ENCODE peak calls at places on chromosomes 3 and 15, in seven cellular contexts. M, G, C, I, J, Z and K are unnamed samples.
A peak's percentile ranks its signal among the peaks of the same experiment; 100 is the strongest.

GRCh38 chr15:77327168-77327567 is 92.7 kb downstream of the PEAK1 start:
- DNase-seq in J (no peak), M (no peak), G (no peak), C (no peak), Z (no peak), I (no peak), K (no peak)

GRCh38 chr3:153442799-153443487 is 280.9 kb downstream of the RAP2B start:
- DNase-seq in M (no peak), J (no peak), G (no peak), I (no peak), Z (peak; percentile 33), C (no peak), K (no peak)

GRCh38 chr15:50562735-50563640 is 16.5 kb upstream of the USP50 start:
- DNase-seq in J (no peak), C (no peak), Z (no peak), M (no peak), I (peak; percentile 17), G (no peak), K (peak; percentile 4)

GRCh38 chr15:98896802-98897732 is 110.5 kb downstream of the PGPEP1L start:
- DNase-seq in G (peak; percentile 86), Z (peak; percentile 97), J (no peak), I (peak; percentile 100), C (no peak), M (no peak), K (peak; percentile 100)

GRCh38 chr3:184583345-184584000 is 21.9 kb downstream of the EPHB3 start:
- DNase-seq in Z (peak; percentile 29), M (no peak), J (no peak), C (no peak), I (peak; percentile 23), G (no peak), K (no peak)

GRCh38 chr3:157441102-157441622 is 4.5 kb downstream of the PTX3 start:
- DNase-seq in I (no peak), C (no peak), M (no peak), Z (no peak), G (no peak), J (no peak), K (no peak)

GRCh38 chr15:81126887-81127286 is 7.2 kb upstream of the CFAP161 start:
- DNase-seq in M (no peak), C (no peak), Z (no peak), J (no peak), I (no peak), G (no peak), K (peak; percentile 41)

GRCh38 chr15:48592929-48593328 is 52.6 kb downstream of the FBN1 start:
- DNase-seq in C (no peak), G (no peak), I (no peak), J (no peak), M (no peak), Z (no peak), K (no peak)

GRCh38 chr3:138082085-138082991 is 33.1 kb downstream of the DZIP1L start:
- DNase-seq in Z (peak; percentile 77), I (peak; percentile 92), C (no peak), J (no peak), M (no peak), G (peak; percentile 71), K (peak; percentile 93)

GRCh38 chr15:56261854-56262509 is 18.3 kb upstream of the RFX7 start:
- DNase-seq in C (no peak), J (no peak), I (no peak), G (no peak), Z (no peak), M (no peak), K (no peak)

GRCh38 chr3:164306042-164306441 is 772.3 kb downstream of the SI start:
- DNase-seq in J (no peak), I (no peak), G (no peak), Z (no peak), M (no peak), C (no peak), K (no peak)

GRCh38 chr15:63870403-63871209 is 36.9 kb upstream of the HERC1 start:
- DNase-seq in J (no peak), G (peak; percentile 89), I (peak; percentile 89), M (peak; percentile 76), C (peak; percentile 57), Z (peak; percentile 83), K (peak; percentile 85)

GRCh38 chr15:95365615-95366107 is 964.8 kb upstream of the NR2F2 start:
- DNase-seq in J (no peak), I (peak; percentile 84), G (peak; percentile 32), C (peak; percentile 8), M (no peak), Z (no peak), K (peak; percentile 83)

GRCh38 chr3:56022619-56023018 is 445.6 kb downstream of the ERC2 start:
- DNase-seq in I (no peak), M (no peak), Z (no peak), J (no peak), C (no peak), G (no peak), K (no peak)

GRCh38 chr15:42728975-42729374 is 8.0 kb downstream of the CDAN1 start:
- DNase-seq in Z (no peak), I (no peak), G (no peak), J (no peak), C (no peak), M (peak; percentile 49), K (no peak)

GRCh38 chr15:55909036-55909811 is 84.2 kb downstream of the NEDD4 start:
- DNase-seq in C (no peak), Z (peak; percentile 6), I (peak; percentile 57), M (no peak), J (no peak), G (no peak), K (peak; percentile 70)

GRCh38 chr3:129855454-129856419 is 37.8 kb downstream of the TMCC1 start:
- DNase-seq in J (no peak), G (no peak), I (peak; percentile 43), M (no peak), C (no peak), Z (peak; percentile 22), K (peak; percentile 68)

GRCh38 chr3:5314897-5315296 is 127.4 kb downstream of the EDEM1 start:
- DNase-seq in Z (no peak), C (no peak), I (no peak), G (no peak), M (no peak), J (no peak), K (no peak)

GRCh38 chr15:66721501-66721937 is 19.5 kb downstream of the SMAD6 start:
- DNase-seq in Z (peak; percentile 98), C (no peak), I (no peak), M (no peak), G (peak; percentile 61), J (no peak), K (peak; percentile 30)

GRCh38 chr3:16865335-16865734 is 19.4 kb upstream of the PLCL2 start:
- DNase-seq in C (no peak), M (no peak), G (no peak), Z (no peak), J (no peak), I (no peak), K (no peak)

GRCh38 chr3:187684880-187685279 is 14.7 kb upstream of the SST start:
- DNase-seq in M (no peak), I (peak; percentile 31), J (no peak), Z (peak; percentile 67), G (no peak), C (no peak), K (peak; percentile 24)

GRCh38 chr3:87309601-87310000 is 33.2 kb upstream of the POU1F1 start:
- DNase-seq in J (no peak), G (no peak), M (no peak), C (no peak), Z (no peak), I (no peak), K (no peak)

GRCh38 chr15:26870346-26870745 is 3.5 kb downstream of the GABRA5 start:
- DNase-seq in Z (no peak), I (no peak), M (no peak), J (no peak), G (no peak), C (no peak), K (no peak)

GRCh38 chr3:150096700-150097587 is 126.2 kb upstream of the PFN2 start:
- DNase-seq in I (no peak), G (peak; percentile 94), C (no peak), M (no peak), Z (no peak), J (no peak), K (no peak)

GRCh38 chr3:156898296-156898880 is 72.2 kb downstream of the LEKR1 start:
- DNase-seq in I (peak; percentile 3), Z (no peak), M (no peak), C (no peak), J (no peak), G (peak; percentile 28), K (no peak)

GRCh38 chr15:53197426-53197839 is 407.3 kb upstream of the ONECUT1 start:
- DNase-seq in J (peak; percentile 86), I (peak; percentile 2), M (peak; percentile 87), Z (peak; percentile 42), C (peak; percentile 81), G (peak; percentile 84), K (peak; percentile 2)

GRCh38 chr15:55277116-55277564 is 12.5 kb downstream of the RAB27A start:
- DNase-seq in J (no peak), I (peak; percentile 81), Z (no peak), G (no peak), C (no peak), M (no peak), K (peak; percentile 82)

GRCh38 chr3:45987368-45988099 is 8.1 kb downstream of the FYCO1 start:
- DNase-seq in I (peak; percentile 43), J (no peak), G (no peak), C (no peak), Z (no peak), M (no peak), K (peak; percentile 82)

GRCh38 chr3:73509812-73510211 is 114.9 kb downstream of the PDZRN3 start:
- DNase-seq in J (no peak), Z (no peak), M (no peak), G (no peak), C (no peak), I (peak; percentile 46), K (peak; percentile 35)

DNA sequence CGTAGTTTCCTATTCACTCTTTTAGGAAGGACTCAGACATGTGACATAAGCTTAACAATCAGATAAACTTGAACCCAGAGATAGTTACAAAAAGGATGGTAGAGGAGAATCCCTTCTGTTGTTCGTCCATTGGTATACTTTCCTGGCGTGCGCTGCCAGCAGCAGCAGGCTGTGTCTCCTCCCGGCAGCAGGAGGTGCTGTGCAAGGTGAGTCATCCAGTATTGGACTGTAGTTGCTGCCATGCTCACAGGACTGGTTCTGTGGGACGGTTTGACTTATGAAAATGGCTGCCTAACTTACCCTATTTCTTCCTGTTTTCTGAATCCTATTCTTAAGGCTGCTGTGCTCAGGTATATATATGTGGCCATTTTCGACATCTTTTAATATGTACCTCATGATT is 253.4 kb upstream of the LRRC3B start:
- DNase-seq in M (peak; percentile 73), J (peak; percentile 45), G (peak; percentile 63), Z (no peak), I (no peak), C (no peak), K (no peak)
- H2BK120ac ChIP-seq in M (no peak overlapping the region), J (no peak overlapping the region), G (no peak overlapping the region), Z (no peak overlapping the region), I (no peak overlapping the region), C (no peak overlapping the region), K (no peak overlapping the region)

GRCh38 chr15:36109943-36110658 is 469.3 kb upstream of the CDIN1 start:
- DNase-seq in I (peak; percentile 30), G (no peak), M (no peak), J (no peak), C (no peak), Z (no peak), K (peak; percentile 81)
- H3K23ac ChIP-seq in I (no peak overlapping the region), G (no peak overlapping the region), M (no peak overlapping the region), J (no peak overlapping the region), C (no peak overlapping the region), Z (no peak overlapping the region), K (no peak overlapping the region)

GRCh38 chr15:89677381-89677780 is 1.8 kb downstream of the PLIN1 start:
- DNase-seq in J (no peak), I (no peak), M (no peak), Z (no peak), C (no peak), G (no peak), K (no peak)
- H2BK120ac ChIP-seq in J (no peak overlapping the region), I (no peak overlapping the region), M (no peak overlapping the region), Z (no peak overlapping the region), C (no peak overlapping the region), G (no peak overlapping the region), K (no peak overlapping the region)

GRCh38 chr3:59386165-59386564 is 336.3 kb upstream of the CFAP20DC start:
- DNase-seq in C (no peak), Z (peak; percentile 24), I (no peak), J (no peak), G (no peak), M (no peak), K (no peak)
- H3K23ac ChIP-seq in C (no peak overlapping the region), Z (no peak overlapping the region), I (no peak overlapping the region), J (no peak overlapping the region), G (no peak overlapping the region), M (no peak overlapping the region), K (no peak overlapping the region)